ENCODE peak calls at places on chromosomes 12 and 14, in five cellular contexts. N is CD4-positive, CD25-positive, alpha-beta regulatory T cell; K is AG10803; C is endodermal cell; H is fibroblast of the aortic adventitia. W is an unnamed sample.
A peak's percentile ranks its signal among the peaks of the same experiment; 100 is the strongest.

GRCh38 chr14:99321955-99322730 is 50.1 kb upstream of the BCL11B start:
- DNase-seq in C (peak; percentile 45), N (no peak), H (no peak), K (no peak), W (no peak)

GRCh38 chr12:65464930-65465329 is 186.4 kb downstream of the MSRB3 start:
- DNase-seq in N (no peak), C (no peak), K (peak; percentile 91), H (peak; percentile 93), W (peak; percentile 88)

GRCh38 chr14:38412654-38413053 is 156.8 kb upstream of the CLEC14A start:
- DNase-seq in H (no peak), K (no peak), N (no peak), C (no peak), W (no peak)

GRCh38 chr12:63068857-63069442 is 82.1 kb downstream of the AVPR1A start:
- DNase-seq in C (no peak), H (peak; percentile 87), N (no peak), K (peak; percentile 65), W (peak; percentile 78)

GRCh38 chr12:54033980-54034783 is 1.3 kb downstream of the HOXC5 start:
- DNase-seq in N (no peak), K (peak; percentile 91), C (peak; percentile 74), H (no peak), W (peak; percentile 36)

GRCh38 chr12:153080-153746 is 60.7 kb downstream of the SLC6A12 start:
- DNase-seq in C (peak; percentile 98), K (peak; percentile 25), H (peak; percentile 9), N (peak; percentile 12), W (peak; percentile 62)

GRCh38 chr12:78938341-78939084 is 73.9 kb downstream of the SYT1 start:
- DNase-seq in C (no peak), K (no peak), H (no peak), N (no peak), W (no peak)

GRCh38 chr14:104277416-104278213 is 139.2 kb downstream of the KIF26A start:
- DNase-seq in N (no peak), C (peak; percentile 33), K (no peak), H (no peak), W (no peak)

GRCh38 chr14:64636208-64636979 is 67.8 kb upstream of the PLEKHG3 start:
- DNase-seq in H (peak; percentile 63), N (peak; percentile 66), K (peak; percentile 66), C (peak; percentile 93), W (peak; percentile 74)

GRCh38 chr12:47216150-47216677 is 136.5 kb upstream of the AMIGO2 start:
- DNase-seq in C (no peak), N (peak; percentile 76), H (no peak), K (no peak), W (no peak)

GRCh38 chr12:106767954-106768501 is 6.5 kb upstream of the RIC8B start:
- DNase-seq in H (peak; percentile 41), C (peak; percentile 88), K (peak; percentile 33), N (no peak), W (peak; percentile 8)

GRCh38 chr14:104359969-104360442 is 219.6 kb upstream of the C14orf180 start:
- DNase-seq in K (no peak), C (peak; percentile 18), N (no peak), H (no peak), W (no peak)

GRCh38 chr12:120992989-120993388 is 14.6 kb downstream of the HNF1A start:
- DNase-seq in K (no peak), H (no peak), N (no peak), C (no peak), W (no peak)

GRCh38 chr12:78062781-78063180 is 232.1 kb downstream of the NAV3 start:
- DNase-seq in C (no peak), H (peak; percentile 89), K (peak; percentile 68), N (no peak), W (peak; percentile 44)

GRCh38 chr14:60931206-60931605 is 49.7 kb downstream of the TRMT5 start:
- DNase-seq in C (no peak), K (no peak), N (no peak), H (no peak), W (no peak)

GRCh38 chr14:50520947-50521815 is 11.2 kb downstream of the MAP4K5 start:
- DNase-seq in H (peak; percentile 85), C (no peak), N (no peak), K (peak; percentile 74), W (peak; percentile 74)

GRCh38 chr14:106820119-106820518 is 1293.7 kb downstream of the TMEM121 start:
- DNase-seq in C (no peak), K (no peak), H (no peak), N (no peak), W (no peak)

GRCh38 chr14:36818794-36819384 is 157.2 kb downstream of the PAX9 start:
- DNase-seq in H (peak; percentile 2), C (no peak), K (peak; percentile 74), N (no peak), W (peak; percentile 6)

GRCh38 chr12:53726342-53726741 is 910 bp downstream of the CALCOCO1 start:
- DNase-seq in K (no peak), N (no peak), H (no peak), C (no peak), W (no peak)

GRCh38 chr12:132560421-132560830 is 50.0 kb downstream of the LRCOL1 start:
- DNase-seq in C (peak; percentile 85), N (peak; percentile 28), K (no peak), H (no peak), W (no peak)

GRCh38 chr12:8912910-8913309 is 1.4 kb upstream of the PHC1 start:
- DNase-seq in K (no peak), H (no peak), C (peak; percentile 84), N (peak; percentile 32), W (no peak)

GRCh38 chr12:69002969-69003368 is 70.0 kb upstream of the CPM start:
- DNase-seq in C (no peak), K (no peak), H (no peak), N (no peak), W (peak; percentile 55)

GRCh38 chr14:95710106-95710505 is 3.8 kb downstream of the TCL1A start:
- DNase-seq in N (no peak), K (no peak), H (no peak), C (no peak), W (no peak)

GRCh38 chr14:77607741-77608302 is 8.6 kb downstream of the SPTLC2 start:
- DNase-seq in K (no peak), C (peak; percentile 65), H (no peak), N (no peak), W (no peak)

GRCh38 chr14:71286126-71286525 is 378.9 kb downstream of the PCNX1 start:
- DNase-seq in H (no peak), K (no peak), C (no peak), N (no peak), W (no peak)

GRCh38 chr12:47754881-47755280 is 3.8 kb downstream of the RAPGEF3 start:
- DNase-seq in C (peak; percentile 68), N (no peak), K (no peak), H (no peak), W (no peak)

GRCh38 chr14:61177279-61178225 is 103.6 kb downstream of the TMEM30B start:
- DNase-seq in N (no peak), H (no peak), K (peak; percentile 49), C (peak; percentile 58), W (peak; percentile 59)

GRCh38 chr14:103872492-103873113 is 25.2 kb upstream of the PPP1R13B start:
- DNase-seq in K (no peak), C (peak; percentile 83), H (no peak), N (peak; percentile 13), W (no peak)

GRCh38 chr14:64232944-64233343 is 61.2 kb downstream of the ESR2 start:
- DNase-seq in N (no peak), C (no peak), H (no peak), K (no peak), W (no peak)

GRCh38 chr14:21090194-21090939 is 8.1 kb downstream of the ZNF219 start:
- DNase-seq in H (no peak), K (no peak), C (peak; percentile 90), N (no peak), W (no peak)

GRCh38 chr14:99883866-99884650 is 90.8 kb downstream of the EML1 start:
- DNase-seq in K (no peak), C (no peak), H (no peak), N (no peak), W (no peak)

GRCh38 chr12:49622501-49623141 is 740 bp upstream of the PRPF40B start:
- DNase-seq in H (no peak), K (peak; percentile 23), N (peak; percentile 62), C (peak; percentile 85), W (peak; percentile 28)

GRCh38 chr14:93723001-93723400 is 65.3 kb downstream of the PRIMA1 start:
- DNase-seq in H (no peak), N (no peak), K (no peak), C (no peak), W (no peak)
- H3K4me3 ChIP-seq in H (no peak overlapping the region), N (no peak overlapping the region), K (no peak overlapping the region), C (no peak overlapping the region), W (no peak overlapping the region)

GRCh38 chr12:116881867-116882507 is 746 bp upstream of the HRK start:
- DNase-seq in H (no peak), K (no peak), C (peak; percentile 62), N (no peak), W (no peak)

GRCh38 chr12:116880817-116881324 is 370 bp downstream of the HRK start:
- DNase-seq in C (peak; percentile 92), H (peak; percentile 24), N (peak; percentile 20), K (peak; percentile 32), W (peak; percentile 70)

GRCh38 chr12:116880213-116880816 is 926 bp downstream of the HRK start:
- DNase-seq in H (peak; percentile 27), C (peak; percentile 74), N (no peak), K (no peak), W (peak; percentile 30)

GRCh38 chr12:116882742-116883141 is 1.5 kb upstream of the HRK start:
- DNase-seq in K (peak; percentile 57), H (peak; percentile 64), C (peak; percentile 61), N (no peak), W (peak; percentile 60)

GRCh38 chr12:116881325-116881866 is at the start of gene HRK:
- DNase-seq in H (no peak), K (no peak), N (no peak), C (peak; percentile 86), W (no peak)
- H3K4me3 ChIP-seq in H (peak within 1 kb of the TSS; percentile 37), K (peak within 1 kb of the TSS; percentile 5), N (no peak within 1 kb of the TSS), C (peak within 1 kb of the TSS; percentile 80), W (peak within 1 kb of the TSS; percentile 29)

GRCh38 chr12:74984631-74985030 is 225.0 kb downstream of the KCNC2 start:
- DNase-seq in C (peak; percentile 41), K (no peak), N (no peak), H (no peak), W (no peak)

GRCh38 chr12:74977832-74978481 is 231.7 kb downstream of the KCNC2 start:
- DNase-seq in H (no peak), K (no peak), N (no peak), C (no peak), W (no peak)

GRCh38 chr12:74985293-74985985 is 224.2 kb downstream of the KCNC2 start:
- DNase-seq in H (no peak), N (no peak), C (peak; percentile 38), K (no peak), W (no peak)

GRCh38 chr12:74983917-74984316 is 225.7 kb downstream of the KCNC2 start:
- DNase-seq in K (no peak), C (no peak), H (no peak), N (no peak), W (no peak)

GRCh38 chr12:74980510-74980909 is 229.1 kb downstream of the KCNC2 start:
- DNase-seq in C (no peak), K (no peak), H (no peak), N (no peak), W (no peak)
- H3K4me3 ChIP-seq in C (no peak overlapping the region), K (no peak overlapping the region), H (no peak overlapping the region), N (no peak overlapping the region), W (no peak overlapping the region)

GRCh38 chr14:22837059-22837749 is 819 bp downstream of the MMP14 start:
- DNase-seq in K (peak; percentile 63), N (no peak), C (peak; percentile 80), H (peak; percentile 68), W (no peak)
- H3K4me3 ChIP-seq in K (peak overlapping the region; percentile 93), N (no peak overlapping the region), C (peak overlapping the region; percentile 95), H (peak overlapping the region; percentile 88), W (peak overlapping the region; percentile 90)